ENCODE peak calls at places on chromosomes 16 and 17, in five cellular contexts. A, Q, K, X and F are unnamed samples.

GRCh38 chr16:56400458-56400857 is 24.9 kb downstream of the AMFR start:
- DNase-seq in A (no peak), Q (no peak), K (no peak), X (no peak), F (no peak)

GRCh38 chr17:82408288-82408937 is 9.7 kb upstream of the HEXD start:
- DNase-seq in A (no peak), Q (no peak), K (no peak), X (no peak), F (no peak)

GRCh38 chr17:13704333-13704732 is 102.6 kb upstream of the HS3ST3A1 start:
- DNase-seq in A (peak), Q (peak), K (no peak), X (no peak), F (no peak)

GRCh38 chr17:48550313-48551205 is 5.7 kb upstream of the HOXB2 start:
- DNase-seq in A (no peak), Q (no peak), K (no peak), X (no peak), F (no peak)

GRCh38 chr17:1946021-1946932 is 78.9 kb downstream of the RTN4RL1 start:
- DNase-seq in A (no peak), Q (no peak), K (no peak), X (no peak), F (no peak)

GRCh38 chr17:51279183-51279582 is 18.8 kb downstream of the UTP18 start:
- DNase-seq in A (no peak), Q (no peak), K (no peak), X (no peak), F (no peak)

GRCh38 chr17:63641678-63642077 is 19.5 kb downstream of the MAP3K3 start:
- DNase-seq in A (no peak), Q (no peak), K (no peak), X (no peak), F (peak)

GRCh38 chr17:66960623-66961022 is 3.9 kb upstream of the CACNG4 start:
- DNase-seq in A (no peak), Q (no peak), K (no peak), X (no peak), F (no peak)

GRCh38 chr16:86828202-86828601 is 249.9 kb downstream of the FOXL1 start:
- DNase-seq in A (no peak), Q (no peak), K (no peak), X (no peak), F (no peak)

GRCh38 chr16:66204761-66205160 is 161.7 kb upstream of the CDH5 start:
- DNase-seq in A (no peak), Q (peak), K (no peak), X (no peak), F (no peak)

GRCh38 chr16:64240586-64240985 is 881.3 kb downstream of the CDH11 start:
- DNase-seq in A (no peak), Q (no peak), K (no peak), X (no peak), F (no peak)

GRCh38 chr17:83199500-83200201 is 120.2 kb downstream of the METRNL start:
- DNase-seq in A (peak), Q (no peak), K (peak), X (peak), F (peak)

GRCh38 chr17:50347087-50347893 is 1.4 kb downstream of the XYLT2 start:
- DNase-seq in A (peak), Q (no peak), K (peak), X (no peak), F (no peak)

GRCh38 chr16:17346774-17347569 is 123.8 kb downstream of the XYLT1 start:
- DNase-seq in A (no peak), Q (no peak), K (peak), X (no peak), F (peak)

GRCh38 chr16:69443809-69444611 is 19.6 kb downstream of the CYB5B start:
- DNase-seq in A (peak), Q (peak), K (peak), X (no peak), F (peak)

GRCh38 chr17:80822700-80823410 is 168.8 kb upstream of the CHMP6 start:
- DNase-seq in A (peak), Q (no peak), K (no peak), X (no peak), F (no peak)

GRCh38 chr16:56950881-56951771 is 10.6 kb upstream of the CETP start:
- DNase-seq in A (peak), Q (peak), K (peak), X (no peak), F (peak)

GRCh38 chr16:88961031-88961430 is 16.0 kb downstream of the CBFA2T3 start:
- DNase-seq in A (no peak), Q (no peak), K (no peak), X (no peak), F (no peak)

GRCh38 chr16:66365588-66365987 is 903 bp upstream of the CDH5 start:
- DNase-seq in A (no peak), Q (peak), K (no peak), X (no peak), F (peak)

GRCh38 chr17:61073799-61074513 is 325.7 kb upstream of the TBX2 start:
- DNase-seq in A (peak), Q (no peak), K (no peak), X (no peak), F (no peak)

GRCh38 chr17:59620518-59621259 is 994 bp downstream of the CLTC start:
- DNase-seq in A (peak), Q (peak), K (peak), X (no peak), F (peak)

GRCh38 chr17:61660726-61661125 is 69.7 kb upstream of the NACA2 start:
- DNase-seq in A (no peak), Q (no peak), K (no peak), X (no peak), F (no peak)

GRCh38 chr17:9956474-9957131 is 51.5 kb upstream of the RCVRN start:
- DNase-seq in A (no peak), Q (no peak), K (no peak), X (no peak), F (no peak)

GRCh38 chr17:80836658-80836965 is 155.0 kb upstream of the CHMP6 start:
- DNase-seq in A (no peak), Q (no peak), K (no peak), X (no peak), F (no peak)

GRCh38 chr16:81181013-81181720 is 57.3 kb upstream of the BCO1 start:
- DNase-seq in A (peak), Q (peak), K (peak), X (peak), F (peak)

GRCh38 chr17:2179615-2180295 is 123.8 kb downstream of the SMG6 start:
- DNase-seq in A (peak), Q (peak), K (peak), X (peak), F (peak)

GRCh38 chr17:4953461-4953961 is 2.6 kb downstream of the ENO3 start:
- DNase-seq in A (peak), Q (peak), K (no peak), X (no peak), F (no peak)

GRCh38 chr16:27472091-27473020 is 70.4 kb downstream of the IL21R start:
- DNase-seq in A (no peak), Q (no peak), K (no peak), X (no peak), F (no peak)